ENCODE peak calls at places on chromosomes 4 and X, in five cellular contexts. J is HTR-8/SVneo; X is sciatic nerve; O is neural crest cell; F is activated naive CD8-positive, alpha-beta T cell treated with anti-CD3 and anti-CD28 coated beads, Interleukin-2, amount 50 U/mL, for 24 hours. Y is an unnamed sample.
A peak's percentile ranks its signal among the peaks of the same experiment; 100 is the strongest.

GRCh38 chrX:77342028-77342427 is 105.2 kb upstream of the FGF16 start:
- DNase-seq in J (no peak), X (no peak), O (no peak), F (no peak), Y (no peak)

GRCh38 chr4:128812360-128812958 is 3.0 kb downstream of the JADE1 start:
- DNase-seq in J (peak; percentile 54), X (peak; percentile 72), O (no peak), F (no peak), Y (peak; percentile 51)

GRCh38 chr4:81754169-81754568 is 282.5 kb upstream of the RASGEF1B start:
- DNase-seq in J (no peak), X (no peak), O (no peak), F (no peak), Y (no peak)

GRCh38 chr4:83149885-83150562 is 35.5 kb upstream of the PLAC8 start:
- DNase-seq in J (no peak), X (no peak), O (no peak), F (no peak), Y (no peak)

GRCh38 chrX:134004038-134004437 is 18.6 kb upstream of the GPC3 start:
- DNase-seq in J (no peak), X (no peak), O (no peak), F (no peak), Y (no peak)

GRCh38 chr4:10647811-10648210 is 36.8 kb downstream of the CLNK start:
- DNase-seq in J (no peak), X (no peak), O (no peak), F (no peak), Y (no peak)

GRCh38 chr4:12729384-12729783 is 754.8 kb downstream of the RAB28 start:
- DNase-seq in J (peak; percentile 15), X (no peak), O (no peak), F (no peak), Y (peak; percentile 7)

GRCh38 chrX:150880808-150881165 is 17.7 kb downstream of the CD99L2 start:
- DNase-seq in J (no peak), X (no peak), O (no peak), F (no peak), Y (no peak)

GRCh38 chrX:152738560-152738959 is 5.0 kb downstream of the MAGEA12 start:
- DNase-seq in J (no peak), X (no peak), O (no peak), F (no peak), Y (no peak)

GRCh38 chrX:133909888-133910287 is 75.5 kb downstream of the GPC3 start:
- DNase-seq in J (no peak), X (no peak), O (no peak), F (no peak), Y (no peak)